ENCODE peak calls at places on chromosome 7, in four cellular contexts. A is left lobe of liver, U is psoas muscle, G is GM12891. B is an unnamed sample.

GRCh38 chr7:35420657-35421056 is 166.8 kb upstream of the TBX20 start:
- DNase-seq in U (no peak), A (no peak), G (no peak), B (no peak)

GRCh38 chr7:151243411-151244155 is 4.9 kb downstream of the SMARCD3 start:
- DNase-seq in G (peak), U (peak), A (no peak), B (no peak)

GRCh38 chr7:77644774-77645173 is 51.5 kb upstream of the RSBN1L start:
- DNase-seq in U (no peak), G (no peak), A (no peak), B (no peak)

GRCh38 chr7:70458195-70458695 is 673.7 kb upstream of the GALNT17 start:
- DNase-seq in G (no peak), U (no peak), A (no peak), B (no peak)

GRCh38 chr7:24573554-24574338 is 494 bp downstream of the PALS2 start:
- DNase-seq in A (peak), G (peak), U (peak), B (peak)

GRCh38 chr7:158239290-158239981 is 348.2 kb downstream of the PTPRN2 start:
- DNase-seq in G (no peak), A (no peak), U (no peak), B (peak)

GRCh38 chr7:112665709-112666108 is 124.5 kb downstream of the TMEM168 start:
- DNase-seq in G (no peak), U (no peak), A (no peak), B (no peak)

GRCh38 chr7:131949659-131950058 is 393.2 kb upstream of the PODXL start:
- DNase-seq in U (no peak), A (no peak), G (no peak), B (no peak)

GRCh38 chr7:44463169-44463808 is 27.2 kb downstream of the NUDCD3 start:
- DNase-seq in A (no peak), G (no peak), U (no peak), B (no peak)

GRCh38 chr7:151013728-151014497 is 10.4 kb downstream of the ATG9B start:
- DNase-seq in U (peak), G (peak), A (no peak), B (peak)

GRCh38 chr7:74479066-74479781 is 25.5 kb downstream of the GTF2IRD1 start:
- DNase-seq in A (no peak), U (peak), G (no peak), B (peak)

GRCh38 chr7:45921699-45922519 is 837 bp upstream of the IGFBP3 start:
- DNase-seq in U (peak), G (no peak), A (peak), B (peak)

GRCh38 chr7:47283497-47284131 is 298.3 kb downstream of the TNS3 start:
- DNase-seq in G (no peak), A (no peak), U (no peak), B (no peak)

GRCh38 chr7:95881597-95881996 is 109.2 kb downstream of the DYNC1I1 start:
- DNase-seq in G (no peak), U (no peak), A (no peak), B (no peak)

GRCh38 chr7:11706666-11707605 is 125.1 kb downstream of the THSD7A start:
- DNase-seq in G (no peak), U (no peak), A (peak), B (no peak)

GRCh38 chr7:122885583-122886356 is 490 bp downstream of the CADPS2 start:
- DNase-seq in A (peak), G (peak), U (peak), B (peak)

GRCh38 chr7:112646787-112647186 is 143.4 kb downstream of the TMEM168 start:
- DNase-seq in U (no peak), A (no peak), G (no peak), B (no peak)

GRCh38 chr7:99290980-99291607 is 18.5 kb downstream of the MYH16 start:
- DNase-seq in A (no peak), G (no peak), U (no peak), B (no peak)

GRCh38 chr7:84688671-84689070 is 494.1 kb upstream of the SEMA3A start:
- DNase-seq in U (no peak), G (no peak), A (no peak), B (no peak)

B was measured in left lung.